ENCODE peak calls at places on chromosome 16, in six cellular contexts. One of them, this sample, is unnamed.

GRCh38 chr16:10368984-10369551 is 16.8 kb upstream of the ATF7IP2 start:
- DNase-seq in CD8-positive, alpha-beta T cell: no peak
- DNase-seq in IMR-90: no peak
- DNase-seq in tibial artery: no peak
- DNase-seq in fibroblast of lung: no peak
- DNase-seq in astrocyte of the cerebellum: no peak
- DNase-seq in this sample: peak

GRCh38 chr16:30997000-30997886 is 12.2 kb downstream of the HSD3B7 start:
- DNase-seq in CD8-positive, alpha-beta T cell: peak
- DNase-seq in IMR-90: peak
- DNase-seq in tibial artery: peak
- DNase-seq in fibroblast of lung: peak
- DNase-seq in astrocyte of the cerebellum: no peak
- DNase-seq in this sample: peak

GRCh38 chr16:77332792-77333191 is 102.0 kb downstream of the ADAMTS18 start:
- DNase-seq in CD8-positive, alpha-beta T cell: no peak
- DNase-seq in IMR-90: no peak
- DNase-seq in tibial artery: no peak
- DNase-seq in fibroblast of lung: no peak
- DNase-seq in astrocyte of the cerebellum: no peak
- DNase-seq in this sample: peak

GRCh38 chr16:22098538-22099255 is 6.4 kb downstream of the VWA3A start:
- DNase-seq in CD8-positive, alpha-beta T cell: no peak
- DNase-seq in IMR-90: peak
- DNase-seq in tibial artery: no peak
- DNase-seq in fibroblast of lung: peak
- DNase-seq in astrocyte of the cerebellum: peak
- DNase-seq in this sample: peak

GRCh38 chr16:8299635-8300034 is 290.7 kb downstream of the TMEM114 start:
- DNase-seq in CD8-positive, alpha-beta T cell: no peak
- DNase-seq in IMR-90: no peak
- DNase-seq in tibial artery: no peak
- DNase-seq in fibroblast of lung: no peak
- DNase-seq in astrocyte of the cerebellum: no peak
- DNase-seq in this sample: no peak

GRCh38 chr16:24896439-24896838 is 50.7 kb downstream of the SLC5A11 start:
- DNase-seq in CD8-positive, alpha-beta T cell: no peak
- DNase-seq in IMR-90: no peak
- DNase-seq in tibial artery: no peak
- DNase-seq in fibroblast of lung: no peak
- DNase-seq in astrocyte of the cerebellum: no peak
- DNase-seq in this sample: no peak

GRCh38 chr16:66618588-66618987 is 14.1 kb downstream of the CMTM3 start:
- DNase-seq in CD8-positive, alpha-beta T cell: no peak
- DNase-seq in IMR-90: peak
- DNase-seq in tibial artery: peak
- DNase-seq in fibroblast of lung: peak
- DNase-seq in astrocyte of the cerebellum: peak
- DNase-seq in this sample: peak

GRCh38 chr16:66486773-66487579 is 59.9 kb downstream of the BEAN1 start:
- DNase-seq in CD8-positive, alpha-beta T cell: no peak
- DNase-seq in IMR-90: peak
- DNase-seq in tibial artery: peak
- DNase-seq in fibroblast of lung: peak
- DNase-seq in astrocyte of the cerebellum: peak
- DNase-seq in this sample: peak

GRCh38 chr16:58044266-58045019 is 18.9 kb downstream of the MMP15 start:
- DNase-seq in CD8-positive, alpha-beta T cell: no peak
- DNase-seq in IMR-90: no peak
- DNase-seq in tibial artery: no peak
- DNase-seq in fibroblast of lung: no peak
- DNase-seq in astrocyte of the cerebellum: no peak
- DNase-seq in this sample: no peak

GRCh38 chr16:57994778-57995177 is 5.7 kb downstream of the ZNF319 start:
- DNase-seq in CD8-positive, alpha-beta T cell: peak
- DNase-seq in IMR-90: peak
- DNase-seq in tibial artery: no peak
- DNase-seq in fibroblast of lung: peak
- DNase-seq in astrocyte of the cerebellum: no peak
- DNase-seq in this sample: peak

GRCh38 chr16:80717611-80718010 is 86.8 kb downstream of the CDYL2 start:
- DNase-seq in CD8-positive, alpha-beta T cell: no peak
- DNase-seq in IMR-90: no peak
- DNase-seq in tibial artery: no peak
- DNase-seq in fibroblast of lung: no peak
- DNase-seq in astrocyte of the cerebellum: no peak
- DNase-seq in this sample: no peak

GRCh38 chr16:7521834-7522233 is 189.2 kb downstream of the RBFOX1 start:
- DNase-seq in CD8-positive, alpha-beta T cell: no peak
- DNase-seq in IMR-90: no peak
- DNase-seq in tibial artery: no peak
- DNase-seq in fibroblast of lung: no peak
- DNase-seq in astrocyte of the cerebellum: no peak
- DNase-seq in this sample: no peak

GRCh38 chr16:87297918-87298631 is 19.1 kb downstream of the C16orf95 start:
- DNase-seq in CD8-positive, alpha-beta T cell: peak
- DNase-seq in IMR-90: peak
- DNase-seq in tibial artery: no peak
- DNase-seq in fibroblast of lung: peak
- DNase-seq in astrocyte of the cerebellum: no peak
- DNase-seq in this sample: no peak

GRCh38 chr16:28085376-28086171 is 22.1 kb upstream of the GSG1L start:
- DNase-seq in CD8-positive, alpha-beta T cell: no peak
- DNase-seq in IMR-90: no peak
- DNase-seq in tibial artery: no peak
- DNase-seq in fibroblast of lung: no peak
- DNase-seq in astrocyte of the cerebellum: no peak
- DNase-seq in this sample: no peak

GRCh38 chr16:21260870-21261791 is 17.0 kb downstream of the CRYM start:
- DNase-seq in CD8-positive, alpha-beta T cell: no peak
- DNase-seq in IMR-90: peak
- DNase-seq in tibial artery: no peak
- DNase-seq in fibroblast of lung: peak
- DNase-seq in astrocyte of the cerebellum: no peak
- DNase-seq in this sample: peak

GRCh38 chr16:84989791-84990620 is 21.3 kb downstream of the ZDHHC7 start:
- DNase-seq in CD8-positive, alpha-beta T cell: no peak
- DNase-seq in IMR-90: no peak
- DNase-seq in tibial artery: no peak
- DNase-seq in fibroblast of lung: no peak
- DNase-seq in astrocyte of the cerebellum: no peak
- DNase-seq in this sample: no peak

GRCh38 chr16:4570688-4571321 is 14.7 kb downstream of the C16orf96 start:
- DNase-seq in CD8-positive, alpha-beta T cell: no peak
- DNase-seq in IMR-90: no peak
- DNase-seq in tibial artery: no peak
- DNase-seq in fibroblast of lung: no peak
- DNase-seq in astrocyte of the cerebellum: no peak
- DNase-seq in this sample: no peak

GRCh38 chr16:81668243-81669097 is 110.6 kb upstream of the PLCG2 start:
- DNase-seq in CD8-positive, alpha-beta T cell: no peak
- DNase-seq in IMR-90: no peak
- DNase-seq in tibial artery: no peak
- DNase-seq in fibroblast of lung: no peak
- DNase-seq in astrocyte of the cerebellum: no peak
- DNase-seq in this sample: no peak

GRCh38 chr16:69309316-69309715 is 1.8 kb upstream of the VPS4A start:
- DNase-seq in CD8-positive, alpha-beta T cell: no peak
- DNase-seq in IMR-90: no peak
- DNase-seq in tibial artery: no peak
- DNase-seq in fibroblast of lung: no peak
- DNase-seq in astrocyte of the cerebellum: no peak
- DNase-seq in this sample: no peak

GRCh38 chr16:75402174-75402820 is 31.0 kb downstream of the CFDP1 start:
- DNase-seq in CD8-positive, alpha-beta T cell: no peak
- DNase-seq in IMR-90: peak
- DNase-seq in tibial artery: no peak
- DNase-seq in fibroblast of lung: no peak
- DNase-seq in astrocyte of the cerebellum: no peak
- DNase-seq in this sample: peak

GRCh38 chr16:49754495-49755290 is 101.2 kb downstream of the ZNF423 start:
- DNase-seq in CD8-positive, alpha-beta T cell: no peak
- DNase-seq in IMR-90: no peak
- DNase-seq in tibial artery: no peak
- DNase-seq in fibroblast of lung: peak
- DNase-seq in astrocyte of the cerebellum: no peak
- DNase-seq in this sample: no peak

GRCh38 chr16:28495098-28495793 is 803 bp downstream of the APOBR start:
- DNase-seq in CD8-positive, alpha-beta T cell: no peak
- DNase-seq in IMR-90: no peak
- DNase-seq in tibial artery: no peak
- DNase-seq in fibroblast of lung: no peak
- DNase-seq in astrocyte of the cerebellum: no peak
- DNase-seq in this sample: no peak

GRCh38 chr16:19393226-19394074 is 24.2 kb upstream of the TMC5 start:
- DNase-seq in CD8-positive, alpha-beta T cell: no peak
- DNase-seq in IMR-90: peak
- DNase-seq in tibial artery: no peak
- DNase-seq in fibroblast of lung: peak
- DNase-seq in astrocyte of the cerebellum: peak
- DNase-seq in this sample: peak

GRCh38 chr16:20079106-20079505 is 5.4 kb upstream of the GPR139 start:
- DNase-seq in CD8-positive, alpha-beta T cell: no peak
- DNase-seq in IMR-90: no peak
- DNase-seq in tibial artery: no peak
- DNase-seq in fibroblast of lung: no peak
- DNase-seq in astrocyte of the cerebellum: no peak
- DNase-seq in this sample: no peak

GRCh38 chr16:80323187-80323807 is 217.5 kb upstream of the DYNLRB2 start:
- DNase-seq in CD8-positive, alpha-beta T cell: no peak
- DNase-seq in IMR-90: no peak
- DNase-seq in tibial artery: no peak
- DNase-seq in fibroblast of lung: no peak
- DNase-seq in astrocyte of the cerebellum: no peak
- DNase-seq in this sample: no peak

GRCh38 chr16:62036101-62036806 is at the start of gene CDH8:
- DNase-seq in CD8-positive, alpha-beta T cell: no peak
- DNase-seq in IMR-90: no peak
- DNase-seq in tibial artery: no peak
- DNase-seq in fibroblast of lung: no peak
- DNase-seq in astrocyte of the cerebellum: no peak
- DNase-seq in this sample: peak

GRCh38 chr16:85300451-85300968 is 188.2 kb upstream of the CIBAR2 start:
- DNase-seq in CD8-positive, alpha-beta T cell: no peak
- DNase-seq in IMR-90: no peak
- DNase-seq in tibial artery: no peak
- DNase-seq in fibroblast of lung: no peak
- DNase-seq in astrocyte of the cerebellum: no peak
- DNase-seq in this sample: no peak

GRCh38 chr16:3099395-3099731 is 269 bp upstream of the ZSCAN10 start:
- DNase-seq in CD8-positive, alpha-beta T cell: no peak
- DNase-seq in IMR-90: no peak
- DNase-seq in tibial artery: no peak
- DNase-seq in fibroblast of lung: no peak
- DNase-seq in astrocyte of the cerebellum: no peak
- DNase-seq in this sample: no peak
- H3K4me3 ChIP-seq in CD8-positive, alpha-beta T cell: no peak
- H3K4me3 ChIP-seq in IMR-90: no peak
- H3K4me3 ChIP-seq in tibial artery: no peak
- H3K4me3 ChIP-seq in fibroblast of lung: no peak
- H3K4me3 ChIP-seq in astrocyte of the cerebellum: no peak
- H3K4me3 ChIP-seq in this sample: no peak

DNA sequence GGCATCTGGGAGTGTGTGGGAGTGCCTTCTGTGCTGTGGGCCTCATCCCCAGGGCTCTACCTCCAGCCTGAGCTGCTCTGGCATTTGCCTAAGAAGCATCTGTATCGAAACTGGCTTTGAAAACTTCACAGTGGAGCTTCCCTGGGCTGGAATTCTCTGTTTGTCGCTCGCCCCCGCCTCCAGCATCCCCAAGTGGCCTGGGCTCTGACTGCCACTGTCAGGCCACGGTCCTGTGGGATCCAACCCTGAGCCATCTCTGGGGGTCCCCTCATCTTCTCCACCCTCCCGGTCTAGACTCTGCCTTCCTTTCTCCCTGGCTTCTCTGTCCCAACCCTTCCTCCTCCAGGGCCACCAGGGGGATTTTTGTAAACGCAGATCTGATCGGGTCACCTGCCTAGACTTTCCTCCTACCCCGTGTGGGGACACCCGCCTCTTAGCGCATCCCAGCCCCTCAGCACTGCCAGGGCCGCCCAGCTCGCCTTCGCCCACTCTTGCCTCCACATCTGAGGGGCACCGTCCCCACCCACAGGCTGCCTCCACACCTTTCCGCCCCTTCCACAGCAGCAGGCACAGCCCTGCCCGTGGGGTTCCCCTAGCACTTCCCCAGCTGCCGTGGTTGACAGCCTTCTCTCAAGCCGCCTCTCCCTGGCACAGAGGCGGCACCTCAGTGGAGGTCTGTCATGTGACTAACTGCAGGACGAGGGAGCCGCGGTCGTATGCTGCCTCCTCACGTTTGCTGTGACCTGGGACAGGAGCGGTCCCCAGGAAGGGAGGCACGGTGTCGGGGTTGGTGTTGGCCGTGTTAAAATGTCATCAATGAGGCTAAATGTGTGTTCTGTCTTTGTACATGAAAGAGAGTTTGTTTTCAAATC is 12.0 kb downstream of the TBC1D24 start:
- DNase-seq in CD8-positive, alpha-beta T cell: peak
- DNase-seq in IMR-90: peak
- DNase-seq in tibial artery: no peak
- DNase-seq in fibroblast of lung: no peak
- DNase-seq in astrocyte of the cerebellum: no peak
- DNase-seq in this sample: peak
- TF ChIP-seq CTCF in CD8-positive, alpha-beta T cell: peak
- TF ChIP-seq CTCF in IMR-90: peak
- TF ChIP-seq CTCF in tibial artery: no peak
- TF ChIP-seq CTCF in fibroblast of lung: no peak
- TF ChIP-seq CTCF in astrocyte of the cerebellum: no peak
- TF ChIP-seq CTCF in this sample: peak

GRCh38 chr16:56640076-56640475 is 1.6 kb downstream of the MT1A start:
- DNase-seq in CD8-positive, alpha-beta T cell: no peak
- DNase-seq in IMR-90: no peak
- DNase-seq in tibial artery: no peak
- DNase-seq in fibroblast of lung: no peak
- DNase-seq in astrocyte of the cerebellum: no peak
- DNase-seq in this sample: no peak

GRCh38 chr16:56639045-56639444 is 579 bp downstream of the MT1A start:
- DNase-seq in CD8-positive, alpha-beta T cell: no peak
- DNase-seq in IMR-90: no peak
- DNase-seq in tibial artery: no peak
- DNase-seq in fibroblast of lung: no peak
- DNase-seq in astrocyte of the cerebellum: no peak
- DNase-seq in this sample: no peak

GRCh38 chr16:56636616-56637413 is 1.7 kb upstream of the MT1A start:
- DNase-seq in CD8-positive, alpha-beta T cell: no peak
- DNase-seq in IMR-90: no peak
- DNase-seq in tibial artery: no peak
- DNase-seq in fibroblast of lung: no peak
- DNase-seq in astrocyte of the cerebellum: no peak
- DNase-seq in this sample: no peak

GRCh38 chr16:56635441-56635967 is 3.0 kb upstream of the MT1A start:
- DNase-seq in CD8-positive, alpha-beta T cell: no peak
- DNase-seq in IMR-90: no peak
- DNase-seq in tibial artery: no peak
- DNase-seq in fibroblast of lung: no peak
- DNase-seq in astrocyte of the cerebellum: no peak
- DNase-seq in this sample: no peak

GRCh38 chr16:56637814-56638750 is at the start of gene MT1A:
- DNase-seq in CD8-positive, alpha-beta T cell: no peak
- DNase-seq in IMR-90: peak
- DNase-seq in tibial artery: peak
- DNase-seq in fibroblast of lung: peak
- DNase-seq in astrocyte of the cerebellum: no peak
- DNase-seq in this sample: no peak
- H3K4me3 ChIP-seq in CD8-positive, alpha-beta T cell: no peak
- H3K4me3 ChIP-seq in IMR-90: peak
- H3K4me3 ChIP-seq in tibial artery: peak
- H3K4me3 ChIP-seq in fibroblast of lung: peak
- H3K4me3 ChIP-seq in astrocyte of the cerebellum: peak
- H3K4me3 ChIP-seq in this sample: peak

GRCh38 chr16:13896543-13897182 is 23.3 kb upstream of the ERCC4 start:
- DNase-seq in CD8-positive, alpha-beta T cell: no peak
- DNase-seq in IMR-90: peak
- DNase-seq in tibial artery: no peak
- DNase-seq in fibroblast of lung: peak
- DNase-seq in astrocyte of the cerebellum: no peak
- DNase-seq in this sample: no peak
- TF ChIP-seq CTCF in CD8-positive, alpha-beta T cell: no peak
- TF ChIP-seq CTCF in IMR-90: peak
- TF ChIP-seq CTCF in tibial artery: no peak
- TF ChIP-seq CTCF in fibroblast of lung: peak
- TF ChIP-seq CTCF in astrocyte of the cerebellum: peak
- TF ChIP-seq CTCF in this sample: peak